ENCODE peak calls at places on chromosome 11, in ten cellular contexts. P is IMR-90, C is spleen, E is OCI-LY7, Q is brain microvascular endothelial cell, S is choroid plexus epithelial cell, V is PC-3, B is stomach, J is fibroblast of lung, T is H9. W is an unnamed sample.

GRCh38 chr11:40203606-40204005 is 1255.8 kb downstream of the LRRC4C start:
- DNase-seq in B (no peak), S (no peak), T (no peak), P (no peak), J (no peak), V (no peak), E (no peak), C (no peak), Q (no peak), W (no peak)

GRCh38 chr11:44036811-44037657 is 10.7 kb upstream of the ACCSL start:
- DNase-seq in E (peak), P (peak), Q (peak), V (peak), C (peak), T (peak), B (peak), J (peak), S (peak), W (peak)

GRCh38 chr11:13681470-13681869 is 13.0 kb downstream of the FAR1 start:
- DNase-seq in P (no peak), V (no peak), J (no peak), T (no peak), S (no peak), Q (no peak), B (no peak), C (no peak), E (no peak), W (no peak)

GRCh38 chr11:106691807-106692365 is 326.4 kb downstream of the GUCY1A2 start:
- DNase-seq in P (peak), S (peak), E (no peak), Q (peak), V (peak), T (no peak), J (peak), C (no peak), B (no peak), W (peak)

GRCh38 chr11:19697721-19698121 is 14.9 kb upstream of the NAV2 start:
- DNase-seq in T (no peak), Q (no peak), B (no peak), V (no peak), C (no peak), S (peak), J (no peak), E (no peak), P (no peak), W (no peak)

GRCh38 chr11:128604723-128605122 is 17.4 kb upstream of the ETS1 start:
- DNase-seq in E (no peak), C (no peak), P (no peak), B (no peak), J (no peak), Q (no peak), V (no peak), S (no peak), T (no peak), W (no peak)

GRCh38 chr11:76605338-76606074 is 65.0 kb downstream of the LRRC32 start:
- DNase-seq in V (no peak), C (no peak), J (no peak), B (no peak), T (no peak), Q (no peak), P (no peak), E (no peak), S (no peak), W (no peak)

GRCh38 chr11:67558084-67558772 is 25.4 kb upstream of the GSTP1 start:
- DNase-seq in J (peak), E (no peak), V (peak), P (no peak), B (peak), S (no peak), T (no peak), Q (peak), C (peak), W (peak)

GRCh38 chr11:71066311-71066710 is 186.1 kb downstream of the SHANK2 start:
- DNase-seq in B (no peak), C (no peak), Q (no peak), T (no peak), S (no peak), P (no peak), V (no peak), E (no peak), J (no peak), W (no peak)

GRCh38 chr11:93842461-93842860 is 8.0 kb downstream of the VSTM5 start:
- DNase-seq in T (peak), E (no peak), P (peak), S (peak), C (no peak), J (peak), V (peak), Q (peak), B (peak), W (peak)

GRCh38 chr11:64890084-64890944 is 11.9 kb upstream of the EHD1 start:
- DNase-seq in B (no peak), S (no peak), C (no peak), E (no peak), T (no peak), J (no peak), Q (no peak), V (no peak), P (no peak), W (no peak)

GRCh38 chr11:44928144-44928543 is 22.5 kb downstream of the TP53I11 start:
- DNase-seq in B (no peak), V (no peak), Q (no peak), S (no peak), J (no peak), C (no peak), P (no peak), T (no peak), E (no peak), W (no peak)

GRCh38 chr11:111944139-111944538 is 7.0 kb downstream of the DIXDC1 start:
- DNase-seq in Q (peak), J (peak), T (no peak), V (peak), C (no peak), B (no peak), E (no peak), P (peak), S (peak), W (peak)

GRCh38 chr11:77082838-77083552 is 16.2 kb downstream of the CAPN5 start:
- DNase-seq in V (no peak), T (no peak), C (peak), Q (peak), S (peak), B (peak), E (no peak), P (peak), J (peak), W (no peak)

GRCh38 chr11:15584158-15584557 is 469.4 kb downstream of the INSC start:
- DNase-seq in J (no peak), Q (no peak), C (no peak), S (no peak), V (no peak), E (no peak), T (no peak), P (no peak), B (no peak), W (no peak)

GRCh38 chr11:96125400-96125799 is 201.5 kb upstream of the MTMR2 start:
- DNase-seq in V (no peak), P (no peak), J (no peak), T (no peak), B (no peak), S (no peak), Q (no peak), C (no peak), E (no peak), W (peak)

GRCh38 chr11:88175004-88175706 is at the start of gene RAB38:
- DNase-seq in P (peak), B (peak), J (peak), S (peak), E (peak), T (peak), C (peak), V (no peak), Q (peak), W (peak)

GRCh38 chr11:17765381-17766359 is 31.1 kb downstream of the KCNC1 start:
- DNase-seq in P (peak), T (no peak), Q (no peak), B (no peak), J (peak), C (peak), E (no peak), V (no peak), S (peak), W (no peak)

GRCh38 chr11:60336767-60337391 is 9.8 kb downstream of the MS4A6E start:
- DNase-seq in J (no peak), T (no peak), C (no peak), B (no peak), Q (no peak), P (no peak), E (no peak), V (no peak), S (no peak), W (no peak)

GRCh38 chr11:4636962-4637661 is at the start of gene OR51D1:
- DNase-seq in Q (peak), C (peak), E (peak), B (peak), S (peak), V (peak), J (peak), T (peak), P (peak), W (peak)
- TF ChIP-seq CTCF in Q (peak), C (peak), E (peak), B (peak), S (peak), V (peak), J (peak), T (peak), P (peak), W (peak)

GRCh38 chr11:122655527-122656072 is at the start of gene UBASH3B:
- DNase-seq in P (peak), V (peak), T (peak), Q (peak), C (peak), E (peak), J (peak), S (peak), B (peak), W (peak)
- TF ChIP-seq CTCF in P (no peak), V (no peak), T (peak), Q (peak), C (no peak), E (no peak), J (peak), S (peak), B (no peak), W (no peak)

GRCh38 chr11:101439488-101439887 is 144.3 kb downstream of the TRPC6 start:
- DNase-seq in S (no peak), J (no peak), T (no peak), P (no peak), E (no peak), C (no peak), Q (no peak), V (peak), B (no peak), W (no peak)
- TF ChIP-seq CTCF in S (no peak), J (no peak), T (peak), P (peak), E (peak), C (no peak), Q (peak), V (peak), B (no peak), W (no peak)

DNA sequence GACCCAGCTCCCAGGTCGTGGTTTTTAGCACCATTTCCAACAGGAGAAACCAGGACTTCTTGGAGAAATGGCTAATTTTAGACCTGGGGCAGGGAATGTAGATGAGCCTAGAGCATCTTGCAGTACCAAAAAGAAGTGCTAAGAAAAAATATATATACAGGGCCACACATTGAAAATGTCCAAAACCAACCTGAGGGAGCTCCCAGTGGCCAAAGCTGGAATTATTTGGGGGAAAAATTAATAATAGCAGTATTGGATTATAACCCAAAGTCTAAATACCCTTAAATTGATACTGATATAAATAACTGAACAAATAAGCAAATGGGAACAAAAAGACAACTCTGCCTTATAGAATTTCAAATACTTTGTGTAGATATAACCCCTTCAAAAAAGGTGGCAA is 108.0 kb downstream of the PARVA start:
- DNase-seq in V (peak), B (no peak), C (no peak), Q (no peak), T (no peak), S (peak), P (no peak), J (no peak), E (no peak), W (no peak)
- TF ChIP-seq CTCF in V (peak), B (peak), C (no peak), Q (peak), T (peak), S (peak), P (peak), J (peak), E (peak), W (peak)

GRCh38 chr11:119322360-119322739 is 5.4 kb upstream of the MCAM start:
- DNase-seq in Q (no peak), T (no peak), S (no peak), P (no peak), C (no peak), J (no peak), V (peak), E (no peak), B (no peak), W (no peak)
- TF ChIP-seq CTCF in Q (peak), T (no peak), S (peak), P (no peak), C (no peak), J (peak), V (no peak), E (no peak), B (no peak), W (peak)

GRCh38 chr11:57476883-57477506 is 16.7 kb downstream of the RTN4RL2 start:
- DNase-seq in C (peak), P (peak), E (peak), J (peak), Q (no peak), T (peak), S (peak), B (peak), V (peak), W (peak)
- TF ChIP-seq CTCF in C (peak), P (peak), E (peak), J (peak), Q (peak), T (peak), S (peak), B (no peak), V (peak), W (peak)

GRCh38 chr11:72754149-72754543 is 1.9 kb upstream of the ARAP1 start:
- DNase-seq in B (no peak), T (no peak), P (no peak), S (no peak), C (no peak), E (no peak), J (no peak), Q (no peak), V (no peak), W (no peak)

GRCh38 chr11:72751293-72752087 is 718 bp downstream of the ARAP1 start:
- DNase-seq in E (peak), C (peak), J (no peak), Q (no peak), P (no peak), V (no peak), B (no peak), T (no peak), S (no peak), W (no peak)

GRCh38 chr11:72754544-72755155 is 2.4 kb upstream of the ARAP1 start:
- DNase-seq in Q (no peak), V (no peak), T (peak), E (no peak), J (no peak), B (no peak), C (no peak), S (no peak), P (no peak), W (no peak)

GRCh38 chr11:72752088-72752914 is at the start of gene ARAP1:
- DNase-seq in B (peak), P (peak), Q (peak), S (peak), V (peak), C (peak), E (peak), T (peak), J (peak), W (peak)

DNA sequence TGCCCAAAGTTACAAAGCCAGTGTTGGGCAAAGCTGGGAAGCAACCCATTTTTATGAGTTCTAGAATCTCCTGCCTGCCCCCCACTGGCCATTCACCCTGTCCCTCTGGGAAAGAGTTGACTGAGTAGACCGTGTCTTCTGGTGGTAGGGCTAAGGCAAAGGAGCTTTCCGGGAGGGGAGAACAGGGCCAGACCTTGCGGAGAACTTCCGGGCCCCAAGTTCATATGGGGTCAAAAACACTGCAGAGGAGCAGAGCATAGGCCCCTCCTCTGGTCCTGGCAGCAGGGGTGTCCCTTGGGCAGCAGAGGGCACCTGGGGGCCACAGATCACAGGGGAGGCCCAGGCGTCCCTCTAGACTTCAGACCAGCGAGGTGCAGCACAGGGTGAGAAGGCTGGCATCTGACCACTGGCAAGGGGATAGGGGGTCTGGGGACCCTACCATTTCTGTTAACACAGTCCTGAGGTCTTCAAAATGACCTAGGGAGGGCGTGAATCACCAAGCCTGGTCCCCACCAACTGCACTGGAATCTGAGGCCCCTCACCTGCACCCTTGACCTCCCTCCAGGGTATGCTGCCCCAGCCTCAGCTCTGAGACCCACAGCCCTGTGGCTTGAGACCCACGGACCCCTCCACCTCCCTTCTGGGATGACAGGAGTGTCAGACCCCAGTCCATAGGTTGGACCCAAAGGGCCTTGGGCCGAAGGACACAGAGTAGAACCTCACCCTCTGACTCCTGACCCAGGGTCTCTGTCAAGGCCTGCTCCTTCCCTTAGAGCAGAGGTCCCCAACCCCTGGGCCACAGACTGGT is 1.3 kb upstream of the ARAP1 start:
- DNase-seq in S (no peak), V (peak), B (no peak), P (no peak), T (no peak), C (no peak), E (no peak), J (no peak), Q (no peak), W (no peak)
- TF ChIP-seq CTCF in S (peak), V (peak), B (no peak), P (peak), T (no peak), C (no peak), E (peak), J (peak), Q (peak), W (no peak)

GRCh38 chr11:86204356-86204755 is 40.2 kb upstream of the EED start:
- DNase-seq in C (no peak), J (no peak), T (no peak), Q (no peak), P (no peak), V (no peak), E (peak), B (no peak), S (no peak), W (no peak)

GRCh38 chr11:86197448-86197847 is 47.1 kb upstream of the EED start:
- DNase-seq in J (no peak), E (no peak), Q (no peak), P (peak), C (no peak), V (no peak), B (no peak), T (no peak), S (peak), W (no peak)

GRCh38 chr11:86198156-86198555 is 46.4 kb upstream of the EED start:
- DNase-seq in P (no peak), C (no peak), T (no peak), B (no peak), V (no peak), J (no peak), E (no peak), Q (no peak), S (no peak), W (no peak)

GRCh38 chr11:86202013-86202336 is 42.6 kb upstream of the EED start:
- DNase-seq in E (peak), Q (no peak), S (no peak), B (no peak), V (no peak), T (no peak), J (no peak), C (no peak), P (no peak), W (no peak)

GRCh38 chr11:86201371-86201770 is 43.2 kb upstream of the EED start:
- DNase-seq in T (no peak), J (no peak), B (no peak), Q (no peak), V (no peak), E (no peak), P (no peak), C (no peak), S (no peak), W (no peak)
- TF ChIP-seq CTCF in T (no peak), J (no peak), B (no peak), Q (no peak), V (no peak), E (no peak), P (no peak), C (no peak), S (no peak), W (no peak)

W was measured in epithelial cell of esophagus.